ENCODE peak calls at places on chromosomes 7 and 10, in six cellular contexts. B is Karpas-422, M is endodermal cell, O is ovary, G is iris pigment epithelial cell, A is astrocyte. W is an unnamed sample.

GRCh38 chr10:110069502-110069982 is 61.8 kb downstream of the ADD3 start:
- DNase-seq in M (no peak), O (no peak), G (no peak), B (no peak), A (peak; percentile 59), W (no peak)

GRCh38 chr10:3902809-3903410 is 117.9 kb upstream of the KLF6 start:
- DNase-seq in B (no peak), G (peak; percentile 75), M (no peak), A (peak; percentile 71), O (no peak), W (no peak)

GRCh38 chr10:37754538-37755323 is 102.7 kb downstream of the ZNF248 start:
- DNase-seq in G (peak; percentile 9), B (peak; percentile 79), O (no peak), M (no peak), A (no peak), W (no peak)

GRCh38 chr7:31122649-31123058 is 70.5 kb downstream of the ADCYAP1R1 start:
- DNase-seq in A (peak; percentile 69), O (peak; percentile 72), M (peak; percentile 90), G (peak; percentile 86), B (peak; percentile 91), W (peak; percentile 31)

GRCh38 chr10:79349072-79349491 is 1.8 kb downstream of the PPIF start:
- DNase-seq in O (no peak), B (no peak), G (no peak), M (no peak), A (no peak), W (no peak)

GRCh38 chr7:42337225-42337905 is 100.4 kb upstream of the GLI3 start:
- DNase-seq in M (peak; percentile 58), B (no peak), G (no peak), O (no peak), A (no peak), W (no peak)

GRCh38 chr7:137073571-137074325 is 205.3 kb downstream of the CHRM2 start:
- DNase-seq in B (no peak), G (peak; percentile 89), A (peak; percentile 75), O (no peak), M (no peak), W (no peak)

GRCh38 chr10:97570789-97571536 is 1.6 kb upstream of the ANKRD2 start:
- DNase-seq in G (no peak), O (peak; percentile 27), A (no peak), B (no peak), M (no peak), W (no peak)

GRCh38 chr7:149666360-149666905 is 107.0 kb downstream of the ZNF467 start:
- DNase-seq in B (no peak), O (no peak), M (no peak), A (no peak), G (no peak), W (no peak)

GRCh38 chr10:92892706-92893054 is 44.4 kb downstream of the EXOC6 start:
- DNase-seq in O (no peak), M (no peak), G (no peak), A (no peak), B (no peak), W (no peak)

GRCh38 chr10:103395754-103396066 is 565 bp downstream of the ATP5MK start:
- DNase-seq in B (peak; percentile 43), G (peak; percentile 36), M (peak; percentile 60), A (peak; percentile 5), O (no peak), W (no peak)

W was measured in breast epithelium.